ENCODE peak calls at places on chromosomes 3 and 15, in eight cellular contexts. One of them, this sample, is unnamed.

GRCh38 chr3:115100172-115100571 is 46.9 kb downstream of the ZBTB20 start:
- DNase-seq in esophagus muscularis mucosa: no peak
- DNase-seq in kidney epithelial cell: peak
- DNase-seq in foreskin fibroblast: peak
- DNase-seq in astrocyte: peak
- DNase-seq in upper lobe of left lung: no peak
- DNase-seq in cardiac fibroblast: peak
- DNase-seq in Peyer's patch: no peak
- DNase-seq in this sample: no peak

GRCh38 chr15:29668120-29668602 is 154.1 kb downstream of the TJP1 start:
- DNase-seq in foreskin fibroblast: peak
- DNase-seq in Peyer's patch: peak
- DNase-seq in astrocyte: peak
- DNase-seq in cardiac fibroblast: peak
- DNase-seq in kidney epithelial cell: peak
- DNase-seq in esophagus muscularis mucosa: no peak
- DNase-seq in upper lobe of left lung: no peak
- DNase-seq in this sample: peak

GRCh38 chr3:19012846-19013245 is 135.5 kb upstream of the KCNH8 start:
- DNase-seq in cardiac fibroblast: no peak
- DNase-seq in esophagus muscularis mucosa: no peak
- DNase-seq in kidney epithelial cell: no peak
- DNase-seq in upper lobe of left lung: no peak
- DNase-seq in Peyer's patch: no peak
- DNase-seq in foreskin fibroblast: no peak
- DNase-seq in astrocyte: no peak
- DNase-seq in this sample: peak

GRCh38 chr3:58419782-58420512 is 13.7 kb downstream of the PDHB start:
- DNase-seq in Peyer's patch: peak
- DNase-seq in esophagus muscularis mucosa: no peak
- DNase-seq in kidney epithelial cell: no peak
- DNase-seq in astrocyte: no peak
- DNase-seq in upper lobe of left lung: no peak
- DNase-seq in cardiac fibroblast: peak
- DNase-seq in foreskin fibroblast: peak
- DNase-seq in this sample: no peak

GRCh38 chr15:36882487-36883108 is 217.8 kb downstream of the MEIS2 start:
- DNase-seq in foreskin fibroblast: no peak
- DNase-seq in esophagus muscularis mucosa: no peak
- DNase-seq in upper lobe of left lung: peak
- DNase-seq in astrocyte: no peak
- DNase-seq in Peyer's patch: no peak
- DNase-seq in kidney epithelial cell: no peak
- DNase-seq in cardiac fibroblast: no peak
- DNase-seq in this sample: no peak

GRCh38 chr3:181756645-181757044 is 44.9 kb downstream of the SOX2 start:
- DNase-seq in astrocyte: no peak
- DNase-seq in upper lobe of left lung: no peak
- DNase-seq in esophagus muscularis mucosa: no peak
- DNase-seq in Peyer's patch: no peak
- DNase-seq in cardiac fibroblast: no peak
- DNase-seq in kidney epithelial cell: no peak
- DNase-seq in foreskin fibroblast: no peak
- DNase-seq in this sample: no peak

GRCh38 chr15:64695571-64695992 is 79.8 kb downstream of the RBPMS2 start:
- DNase-seq in cardiac fibroblast: no peak
- DNase-seq in esophagus muscularis mucosa: no peak
- DNase-seq in astrocyte: no peak
- DNase-seq in foreskin fibroblast: no peak
- DNase-seq in Peyer's patch: peak
- DNase-seq in upper lobe of left lung: no peak
- DNase-seq in kidney epithelial cell: no peak
- DNase-seq in this sample: no peak

GRCh38 chr3:62439176-62439813 is 65.9 kb upstream of the FEZF2 start:
- DNase-seq in Peyer's patch: no peak
- DNase-seq in astrocyte: no peak
- DNase-seq in esophagus muscularis mucosa: no peak
- DNase-seq in kidney epithelial cell: no peak
- DNase-seq in upper lobe of left lung: no peak
- DNase-seq in cardiac fibroblast: no peak
- DNase-seq in foreskin fibroblast: no peak
- DNase-seq in this sample: no peak

GRCh38 chr15:90637693-90638092 is 79.5 kb upstream of the BLM start:
- DNase-seq in astrocyte: no peak
- DNase-seq in upper lobe of left lung: no peak
- DNase-seq in Peyer's patch: no peak
- DNase-seq in cardiac fibroblast: no peak
- DNase-seq in foreskin fibroblast: no peak
- DNase-seq in kidney epithelial cell: no peak
- DNase-seq in esophagus muscularis mucosa: no peak
- DNase-seq in this sample: no peak

GRCh38 chr3:107690522-107691138 is 167.9 kb downstream of the BBX start:
- DNase-seq in cardiac fibroblast: peak
- DNase-seq in Peyer's patch: no peak
- DNase-seq in astrocyte: peak
- DNase-seq in upper lobe of left lung: no peak
- DNase-seq in foreskin fibroblast: peak
- DNase-seq in esophagus muscularis mucosa: no peak
- DNase-seq in kidney epithelial cell: no peak
- DNase-seq in this sample: no peak

GRCh38 chr3:8869613-8870012 is 93.7 kb downstream of the RAD18 start:
- DNase-seq in astrocyte: peak
- DNase-seq in kidney epithelial cell: peak
- DNase-seq in foreskin fibroblast: peak
- DNase-seq in cardiac fibroblast: peak
- DNase-seq in Peyer's patch: no peak
- DNase-seq in esophagus muscularis mucosa: no peak
- DNase-seq in upper lobe of left lung: no peak
- DNase-seq in this sample: peak

GRCh38 chr3:45968706-45969105 is 25.4 kb downstream of the CXCR6 start:
- DNase-seq in Peyer's patch: no peak
- DNase-seq in esophagus muscularis mucosa: no peak
- DNase-seq in cardiac fibroblast: peak
- DNase-seq in astrocyte: peak
- DNase-seq in upper lobe of left lung: no peak
- DNase-seq in kidney epithelial cell: no peak
- DNase-seq in foreskin fibroblast: no peak
- DNase-seq in this sample: no peak

GRCh38 chr15:48803877-48804276 is 7.0 kb downstream of the CEP152 start:
- DNase-seq in esophagus muscularis mucosa: no peak
- DNase-seq in Peyer's patch: no peak
- DNase-seq in kidney epithelial cell: no peak
- DNase-seq in astrocyte: no peak
- DNase-seq in upper lobe of left lung: no peak
- DNase-seq in foreskin fibroblast: no peak
- DNase-seq in cardiac fibroblast: no peak
- DNase-seq in this sample: no peak

GRCh38 chr3:183824761-183825379 is 507 bp downstream of the MAP6D1 start:
- DNase-seq in foreskin fibroblast: no peak
- DNase-seq in cardiac fibroblast: no peak
- DNase-seq in astrocyte: no peak
- DNase-seq in esophagus muscularis mucosa: no peak
- DNase-seq in upper lobe of left lung: no peak
- DNase-seq in kidney epithelial cell: no peak
- DNase-seq in Peyer's patch: peak
- DNase-seq in this sample: no peak

GRCh38 chr3:141385386-141386079 is 17.2 kb downstream of the ZBTB38 start:
- DNase-seq in cardiac fibroblast: peak
- DNase-seq in esophagus muscularis mucosa: no peak
- DNase-seq in foreskin fibroblast: no peak
- DNase-seq in astrocyte: no peak
- DNase-seq in Peyer's patch: no peak
- DNase-seq in upper lobe of left lung: no peak
- DNase-seq in kidney epithelial cell: no peak
- DNase-seq in this sample: no peak

GRCh38 chr15:78880828-78881227 is 8.1 kb downstream of the MORF4L1 start:
- DNase-seq in upper lobe of left lung: no peak
- DNase-seq in kidney epithelial cell: no peak
- DNase-seq in esophagus muscularis mucosa: no peak
- DNase-seq in foreskin fibroblast: no peak
- DNase-seq in Peyer's patch: no peak
- DNase-seq in cardiac fibroblast: peak
- DNase-seq in astrocyte: no peak
- DNase-seq in this sample: no peak

GRCh38 chr3:175103298-175103697 is 244.2 kb downstream of the NAALADL2 start:
- DNase-seq in esophagus muscularis mucosa: no peak
- DNase-seq in upper lobe of left lung: no peak
- DNase-seq in Peyer's patch: no peak
- DNase-seq in cardiac fibroblast: no peak
- DNase-seq in astrocyte: no peak
- DNase-seq in foreskin fibroblast: no peak
- DNase-seq in kidney epithelial cell: no peak
- DNase-seq in this sample: no peak

GRCh38 chr15:78434134-78434533 is 3.9 kb upstream of the IREB2 start:
- DNase-seq in kidney epithelial cell: no peak
- DNase-seq in astrocyte: no peak
- DNase-seq in upper lobe of left lung: no peak
- DNase-seq in esophagus muscularis mucosa: peak
- DNase-seq in cardiac fibroblast: no peak
- DNase-seq in Peyer's patch: no peak
- DNase-seq in foreskin fibroblast: no peak
- DNase-seq in this sample: no peak

GRCh38 chr3:146466596-146466995 is 2.8 kb downstream of the PLSCR2 start:
- DNase-seq in foreskin fibroblast: no peak
- DNase-seq in kidney epithelial cell: no peak
- DNase-seq in Peyer's patch: no peak
- DNase-seq in astrocyte: peak
- DNase-seq in cardiac fibroblast: no peak
- DNase-seq in upper lobe of left lung: no peak
- DNase-seq in esophagus muscularis mucosa: no peak
- DNase-seq in this sample: no peak

GRCh38 chr3:31196261-31196660 is 301.8 kb upstream of the GADL1 start:
- DNase-seq in cardiac fibroblast: no peak
- DNase-seq in upper lobe of left lung: no peak
- DNase-seq in astrocyte: no peak
- DNase-seq in esophagus muscularis mucosa: no peak
- DNase-seq in Peyer's patch: no peak
- DNase-seq in foreskin fibroblast: no peak
- DNase-seq in kidney epithelial cell: no peak
- DNase-seq in this sample: no peak

GRCh38 chr3:31189971-31190370 is 295.5 kb upstream of the GADL1 start:
- DNase-seq in kidney epithelial cell: no peak
- DNase-seq in cardiac fibroblast: no peak
- DNase-seq in esophagus muscularis mucosa: no peak
- DNase-seq in astrocyte: no peak
- DNase-seq in upper lobe of left lung: no peak
- DNase-seq in foreskin fibroblast: no peak
- DNase-seq in Peyer's patch: no peak
- DNase-seq in this sample: no peak

GRCh38 chr3:31191354-31191753 is 296.9 kb upstream of the GADL1 start:
- DNase-seq in astrocyte: no peak
- DNase-seq in kidney epithelial cell: no peak
- DNase-seq in upper lobe of left lung: no peak
- DNase-seq in esophagus muscularis mucosa: no peak
- DNase-seq in Peyer's patch: no peak
- DNase-seq in cardiac fibroblast: no peak
- DNase-seq in foreskin fibroblast: no peak
- DNase-seq in this sample: no peak

GRCh38 chr3:31193871-31194270 is 299.4 kb upstream of the GADL1 start:
- DNase-seq in kidney epithelial cell: no peak
- DNase-seq in cardiac fibroblast: no peak
- DNase-seq in upper lobe of left lung: no peak
- DNase-seq in astrocyte: peak
- DNase-seq in esophagus muscularis mucosa: no peak
- DNase-seq in Peyer's patch: no peak
- DNase-seq in foreskin fibroblast: no peak
- DNase-seq in this sample: no peak

GRCh38 chr3:31193429-31193828 is 299.0 kb upstream of the GADL1 start:
- DNase-seq in foreskin fibroblast: no peak
- DNase-seq in kidney epithelial cell: no peak
- DNase-seq in astrocyte: no peak
- DNase-seq in upper lobe of left lung: no peak
- DNase-seq in cardiac fibroblast: no peak
- DNase-seq in Peyer's patch: no peak
- DNase-seq in esophagus muscularis mucosa: no peak
- DNase-seq in this sample: no peak
- TF ChIP-seq CTCF in foreskin fibroblast: no peak
- TF ChIP-seq CTCF in kidney epithelial cell: no peak
- TF ChIP-seq CTCF in astrocyte: no peak
- TF ChIP-seq CTCF in upper lobe of left lung: no peak
- TF ChIP-seq CTCF in cardiac fibroblast: no peak
- TF ChIP-seq CTCF in Peyer's patch: no peak
- TF ChIP-seq CTCF in esophagus muscularis mucosa: no peak
- TF ChIP-seq CTCF in this sample: no peak

DNA sequence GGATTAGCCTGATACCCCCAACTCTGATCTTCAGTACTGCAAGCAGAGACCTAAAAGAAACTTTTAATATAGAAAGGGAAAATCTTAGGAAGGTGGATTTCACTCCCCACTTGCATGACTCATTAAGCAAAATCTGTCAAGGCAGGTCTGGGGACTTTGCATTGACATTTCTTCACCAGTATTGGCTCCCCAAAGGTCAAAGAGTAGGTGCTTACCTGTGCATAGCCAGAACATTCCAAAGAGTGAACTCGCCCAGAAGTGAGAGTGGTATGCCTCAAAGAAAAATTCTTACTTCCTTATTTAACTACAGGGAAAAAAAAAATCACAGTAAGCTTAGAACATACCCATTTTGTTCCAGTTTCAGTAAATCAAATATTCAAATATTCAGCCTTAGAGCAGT is 140.9 kb upstream of the TP63 start:
- DNase-seq in cardiac fibroblast: no peak
- DNase-seq in Peyer's patch: no peak
- DNase-seq in upper lobe of left lung: no peak
- DNase-seq in esophagus muscularis mucosa: no peak
- DNase-seq in kidney epithelial cell: no peak
- DNase-seq in foreskin fibroblast: no peak
- DNase-seq in astrocyte: no peak
- DNase-seq in this sample: no peak
- H3K4me3 ChIP-seq in cardiac fibroblast: no peak
- H3K4me3 ChIP-seq in Peyer's patch: no peak
- H3K4me3 ChIP-seq in upper lobe of left lung: no peak
- H3K4me3 ChIP-seq in esophagus muscularis mucosa: no peak
- H3K4me3 ChIP-seq in kidney epithelial cell: no peak
- H3K4me3 ChIP-seq in foreskin fibroblast: no peak
- H3K4me3 ChIP-seq in astrocyte: no peak
- H3K4me3 ChIP-seq in this sample: no peak

GRCh38 chr3:172982731-172983364 is 158.2 kb downstream of the SPATA16 start:
- DNase-seq in astrocyte: no peak
- DNase-seq in kidney epithelial cell: no peak
- DNase-seq in cardiac fibroblast: peak
- DNase-seq in upper lobe of left lung: no peak
- DNase-seq in Peyer's patch: no peak
- DNase-seq in esophagus muscularis mucosa: no peak
- DNase-seq in foreskin fibroblast: no peak
- DNase-seq in this sample: no peak
- TF ChIP-seq CTCF in astrocyte: no peak
- TF ChIP-seq CTCF in kidney epithelial cell: no peak
- TF ChIP-seq CTCF in cardiac fibroblast: peak
- TF ChIP-seq CTCF in upper lobe of left lung: no peak
- TF ChIP-seq CTCF in Peyer's patch: no peak
- TF ChIP-seq CTCF in esophagus muscularis mucosa: no peak
- TF ChIP-seq CTCF in foreskin fibroblast: no peak
- TF ChIP-seq CTCF in this sample: peak

DNA sequence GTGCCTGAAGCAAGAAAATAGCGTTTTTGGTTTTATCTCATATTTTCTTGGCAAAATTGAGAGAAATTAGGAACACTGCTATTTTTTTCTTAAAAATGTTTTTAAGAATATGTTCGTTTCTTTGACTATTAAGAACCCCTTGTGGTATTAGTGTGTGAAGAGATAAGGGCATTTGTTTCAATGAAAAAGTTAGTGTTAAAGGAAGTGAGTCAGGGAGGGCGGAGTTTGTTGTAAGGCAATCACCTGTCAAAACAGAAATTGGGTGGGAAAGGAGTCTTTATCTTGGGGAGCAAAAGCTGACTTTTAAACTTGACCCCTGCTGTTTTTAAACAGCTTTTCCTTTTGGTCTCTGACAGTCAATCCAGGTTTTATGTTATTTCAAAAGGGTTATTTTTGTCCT is 4.2 kb downstream of the RAP2B start:
- DNase-seq in esophagus muscularis mucosa: no peak
- DNase-seq in upper lobe of left lung: no peak
- DNase-seq in kidney epithelial cell: no peak
- DNase-seq in cardiac fibroblast: peak
- DNase-seq in foreskin fibroblast: no peak
- DNase-seq in astrocyte: peak
- DNase-seq in Peyer's patch: no peak
- DNase-seq in this sample: no peak
- H3K4me3 ChIP-seq in esophagus muscularis mucosa: peak
- H3K4me3 ChIP-seq in upper lobe of left lung: peak
- H3K4me3 ChIP-seq in kidney epithelial cell: no peak
- H3K4me3 ChIP-seq in cardiac fibroblast: no peak
- H3K4me3 ChIP-seq in foreskin fibroblast: peak
- H3K4me3 ChIP-seq in astrocyte: peak
- H3K4me3 ChIP-seq in Peyer's patch: no peak
- H3K4me3 ChIP-seq in this sample: peak